ENCODE peak calls at places on chromosomes 13 and 19, in seven cellular contexts. A, I, F, U, B, K and P are unnamed samples.

GRCh38 chr13:60230593-60230992 is 66.9 kb upstream of the DIAPH3 start:
- DNase-seq in K (peak), U (no peak), I (no peak), B (no peak), A (no peak), F (no peak), P (no peak)

GRCh38 chr13:91085127-91085526 is 262.4 kb upstream of the MIR17HG start:
- DNase-seq in A (no peak), B (no peak), I (no peak), U (no peak), K (no peak), F (no peak), P (no peak)

GRCh38 chr13:70162141-70162540 is 53.9 kb upstream of the KLHL1 start:
- DNase-seq in F (no peak), K (no peak), A (peak), I (no peak), B (no peak), U (no peak), P (no peak)

GRCh38 chr19:45075215-45076028 is 856 bp downstream of the ZNF296 start:
- DNase-seq in K (peak), U (no peak), I (peak), F (no peak), A (peak), B (no peak), P (peak)

GRCh38 chr13:107838592-107839161 is 376.7 kb downstream of the LIG4 start:
- DNase-seq in I (no peak), U (no peak), F (no peak), B (no peak), K (no peak), A (no peak), P (no peak)

GRCh38 chr19:17289489-17289888 is 7.8 kb downstream of the ANKLE1 start:
- DNase-seq in A (peak), I (no peak), K (no peak), F (peak), U (no peak), B (no peak), P (peak)

GRCh38 chr13:113951246-113951999 is 22.5 kb downstream of the C13orf46 start:
- DNase-seq in F (no peak), B (no peak), A (peak), U (peak), I (no peak), K (no peak), P (peak)

GRCh38 chr19:53775524-53775923 is 48.6 kb downstream of the NLRP12 start:
- DNase-seq in F (no peak), U (no peak), B (no peak), I (no peak), K (no peak), A (no peak), P (no peak)

GRCh38 chr13:21557995-21558394 is 46.0 kb downstream of the MICU2 start:
- DNase-seq in I (peak), U (peak), K (peak), B (no peak), A (peak), F (no peak), P (no peak)

GRCh38 chr19:44602071-44602470 is 11.3 kb upstream of the IGSF23 start:
- DNase-seq in U (peak), A (no peak), I (no peak), B (no peak), K (no peak), F (no peak), P (no peak)

GRCh38 chr19:46844067-46844489 is 6.6 kb downstream of the AP2S1 start:
- DNase-seq in A (no peak), F (no peak), K (no peak), B (no peak), I (no peak), U (no peak), P (peak)

GRCh38 chr19:51375504-51376221 is 3.2 kb upstream of the NKG7 start:
- DNase-seq in I (peak), U (no peak), A (no peak), F (no peak), B (no peak), K (no peak), P (no peak)

GRCh38 chr13:41788552-41788951 is 172.4 kb downstream of the VWA8 start:
- DNase-seq in U (peak), I (peak), K (no peak), F (no peak), B (no peak), A (no peak), P (no peak)